ENCODE peak calls at places on chromosome 19, in six cellular contexts. One of them, this sample, is unnamed. For H3K36me3, the result is how much of the 10 kb centered on the place peaks cover.

GRCh38 chr19:5941673-5942072 is 27.6 kb downstream of the CAPS start:
- DNase-seq in IMR-90: no peak
- DNase-seq in mesendoderm: no peak
- DNase-seq in H1: no peak
- DNase-seq in neuronal stem cell: no peak
- DNase-seq in trophoblast cell: no peak
- DNase-seq in this sample: no peak

GRCh38 chr19:16386619-16387240 is 62.1 kb downstream of the KLF2 start:
- DNase-seq in IMR-90: peak
- DNase-seq in mesendoderm: peak
- DNase-seq in H1: no peak
- DNase-seq in neuronal stem cell: peak
- DNase-seq in trophoblast cell: no peak
- DNase-seq in this sample: peak

GRCh38 chr19:33293255-33294057 is 8.9 kb downstream of the CEBPA start:
- DNase-seq in IMR-90: peak
- DNase-seq in mesendoderm: no peak
- DNase-seq in H1: no peak
- DNase-seq in neuronal stem cell: no peak
- DNase-seq in trophoblast cell: peak
- DNase-seq in this sample: peak

GRCh38 chr19:54208784-54209057 is 8.1 kb downstream of the RPS9 start:
- DNase-seq in IMR-90: no peak
- DNase-seq in mesendoderm: peak
- DNase-seq in H1: no peak
- DNase-seq in neuronal stem cell: no peak
- DNase-seq in trophoblast cell: no peak
- DNase-seq in this sample: peak

GRCh38 chr19:45539460-45539859 is 32.2 kb downstream of the VASP start:
- DNase-seq in IMR-90: no peak
- DNase-seq in mesendoderm: no peak
- DNase-seq in H1: no peak
- DNase-seq in neuronal stem cell: no peak
- DNase-seq in trophoblast cell: no peak
- DNase-seq in this sample: no peak

GRCh38 chr19:32404939-32405430 is 585 bp upstream of the DPY19L3 start:
- DNase-seq in IMR-90: peak
- DNase-seq in mesendoderm: no peak
- DNase-seq in H1: peak
- DNase-seq in neuronal stem cell: no peak
- DNase-seq in trophoblast cell: peak
- DNase-seq in this sample: no peak

GRCh38 chr19:38949580-38950367 is 19.0 kb downstream of the MRPS12 start:
- DNase-seq in IMR-90: peak
- DNase-seq in mesendoderm: peak
- DNase-seq in H1: peak
- DNase-seq in neuronal stem cell: peak
- DNase-seq in trophoblast cell: peak
- DNase-seq in this sample: peak

GRCh38 chr19:6800991-6801396 is 28.5 kb downstream of the VAV1 start:
- DNase-seq in IMR-90: peak
- DNase-seq in mesendoderm: peak
- DNase-seq in H1: no peak
- DNase-seq in neuronal stem cell: no peak
- DNase-seq in trophoblast cell: no peak
- DNase-seq in this sample: no peak

GRCh38 chr19:13621413-13621812 is 115.1 kb upstream of the CACNA1A start:
- DNase-seq in IMR-90: peak
- DNase-seq in mesendoderm: peak
- DNase-seq in H1: no peak
- DNase-seq in neuronal stem cell: no peak
- DNase-seq in trophoblast cell: peak
- DNase-seq in this sample: peak

GRCh38 chr19:14472202-14472961 is 2.8 kb downstream of the PTGER1 start:
- DNase-seq in IMR-90: peak
- DNase-seq in mesendoderm: peak
- DNase-seq in H1: peak
- DNase-seq in neuronal stem cell: peak
- DNase-seq in trophoblast cell: peak
- DNase-seq in this sample: peak

GRCh38 chr19:542173-542866 is 1.5 kb upstream of the GZMM start:
- DNase-seq in IMR-90: no peak
- DNase-seq in mesendoderm: no peak
- DNase-seq in H1: no peak
- DNase-seq in neuronal stem cell: no peak
- DNase-seq in trophoblast cell: no peak
- DNase-seq in this sample: no peak

GRCh38 chr19:10086032-10086903 is at the start of gene SHFL:
- DNase-seq in IMR-90: peak
- DNase-seq in mesendoderm: no peak
- DNase-seq in H1: peak
- DNase-seq in neuronal stem cell: peak
- DNase-seq in trophoblast cell: no peak
- DNase-seq in this sample: peak

GRCh38 chr19:18541258-18541991 is 1.9 kb downstream of the FKBP8 start:
- DNase-seq in IMR-90: no peak
- DNase-seq in mesendoderm: no peak
- DNase-seq in H1: no peak
- DNase-seq in neuronal stem cell: no peak
- DNase-seq in trophoblast cell: peak
- DNase-seq in this sample: peak

GRCh38 chr19:38569368-38569983 is 48.3 kb downstream of the MAP4K1 start:
- DNase-seq in IMR-90: no peak
- DNase-seq in mesendoderm: peak
- DNase-seq in H1: no peak
- DNase-seq in neuronal stem cell: no peak
- DNase-seq in trophoblast cell: no peak
- DNase-seq in this sample: no peak

GRCh38 chr19:54893406-54893805 is 12.5 kb upstream of the NCR1 start:
- DNase-seq in IMR-90: no peak
- DNase-seq in mesendoderm: peak
- DNase-seq in H1: peak
- DNase-seq in neuronal stem cell: no peak
- DNase-seq in trophoblast cell: peak
- DNase-seq in this sample: no peak

GRCh38 chr19:13153627-13154240 is 3.5 kb downstream of the IER2 start:
- DNase-seq in IMR-90: no peak
- DNase-seq in mesendoderm: peak
- DNase-seq in H1: no peak
- DNase-seq in neuronal stem cell: peak
- DNase-seq in trophoblast cell: no peak
- DNase-seq in this sample: no peak

GRCh38 chr19:17843908-17844490 is 3.8 kb downstream of the JAK3 start:
- DNase-seq in IMR-90: no peak
- DNase-seq in mesendoderm: no peak
- DNase-seq in H1: no peak
- DNase-seq in neuronal stem cell: no peak
- DNase-seq in trophoblast cell: no peak
- DNase-seq in this sample: no peak

GRCh38 chr19:45075215-45076028 is 856 bp downstream of the ZNF296 start:
- DNase-seq in IMR-90: no peak
- DNase-seq in mesendoderm: peak
- DNase-seq in H1: peak
- DNase-seq in neuronal stem cell: no peak
- DNase-seq in trophoblast cell: no peak
- DNase-seq in this sample: no peak

GRCh38 chr19:4981681-4981958 is 12.7 kb downstream of the KDM4B start:
- DNase-seq in IMR-90: no peak
- DNase-seq in mesendoderm: no peak
- DNase-seq in H1: no peak
- DNase-seq in neuronal stem cell: no peak
- DNase-seq in trophoblast cell: no peak
- DNase-seq in this sample: no peak

GRCh38 chr19:13404236-13404635 is 102.0 kb downstream of the CACNA1A start:
- DNase-seq in IMR-90: no peak
- DNase-seq in mesendoderm: no peak
- DNase-seq in H1: no peak
- DNase-seq in neuronal stem cell: no peak
- DNase-seq in trophoblast cell: no peak
- DNase-seq in this sample: no peak

GRCh38 chr19:14478113-14478545 is 3.0 kb upstream of the PTGER1 start:
- DNase-seq in IMR-90: no peak
- DNase-seq in mesendoderm: no peak
- DNase-seq in H1: no peak
- DNase-seq in neuronal stem cell: no peak
- DNase-seq in trophoblast cell: no peak
- DNase-seq in this sample: no peak

GRCh38 chr19:1181606-1182005 is 7.5 kb upstream of the SBNO2 start:
- DNase-seq in IMR-90: no peak
- DNase-seq in mesendoderm: peak
- DNase-seq in H1: no peak
- DNase-seq in neuronal stem cell: no peak
- DNase-seq in trophoblast cell: peak
- DNase-seq in this sample: no peak

GRCh38 chr19:40262422-40262821 is 22.7 kb downstream of the AKT2 start:
- DNase-seq in IMR-90: no peak
- DNase-seq in mesendoderm: no peak
- DNase-seq in H1: no peak
- DNase-seq in neuronal stem cell: no peak
- DNase-seq in trophoblast cell: peak
- DNase-seq in this sample: no peak

DNA sequence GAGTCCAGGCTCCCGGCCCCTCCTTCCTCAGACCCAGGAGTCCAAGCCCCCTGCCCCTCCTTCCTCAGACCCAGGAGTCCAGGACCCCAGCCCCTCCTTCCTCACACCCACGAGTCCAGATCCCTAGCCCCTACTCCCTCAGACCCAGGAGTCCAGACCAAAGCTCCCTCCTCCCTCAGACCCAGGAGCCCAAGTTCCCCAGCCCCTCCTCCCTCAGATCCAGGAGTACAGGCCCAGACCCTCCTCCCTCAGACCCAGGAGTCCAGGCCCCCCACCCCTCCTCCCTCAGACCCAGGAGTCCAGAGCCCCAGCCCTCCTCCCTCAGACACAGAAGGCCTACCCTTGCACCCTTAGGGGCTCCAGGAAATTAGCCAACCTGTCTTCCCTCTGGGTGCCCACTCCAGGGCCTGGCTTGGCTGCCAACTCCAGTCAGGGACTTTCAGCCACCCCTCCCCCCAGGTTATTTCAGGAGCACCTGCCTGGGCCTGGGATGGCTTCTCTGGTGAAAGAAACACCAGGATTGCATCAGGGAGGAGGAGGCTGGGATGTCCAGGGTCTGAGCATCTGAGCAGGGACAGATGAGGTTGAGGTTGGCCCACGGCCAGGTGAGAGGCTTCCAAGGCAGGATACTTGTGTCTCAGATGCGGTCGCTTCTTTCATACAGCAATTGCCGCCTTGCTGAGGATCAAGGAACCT is at the start of gene FGF21:
- DNase-seq in IMR-90: no peak
- DNase-seq in mesendoderm: peak
- DNase-seq in H1: no peak
- DNase-seq in neuronal stem cell: no peak
- DNase-seq in trophoblast cell: no peak
- DNase-seq in this sample: no peak
- H2AK5ac ChIP-seq in IMR-90: no peak
- H2AK5ac ChIP-seq in mesendoderm: no peak
- H2AK5ac ChIP-seq in H1: peak
- H2AK5ac ChIP-seq in neuronal stem cell: peak
- H2AK5ac ChIP-seq in trophoblast cell: no peak
- H2AK5ac ChIP-seq in this sample: no peak

GRCh38 chr19:11091343-11092153 is 2.3 kb downstream of the LDLR start:
- DNase-seq in IMR-90: peak
- DNase-seq in mesendoderm: peak
- DNase-seq in H1: no peak
- DNase-seq in neuronal stem cell: no peak
- DNase-seq in trophoblast cell: peak
- DNase-seq in this sample: peak

GRCh38 chr19:11088508-11089253 is 582 bp upstream of the LDLR start:
- DNase-seq in IMR-90: no peak
- DNase-seq in mesendoderm: no peak
- DNase-seq in H1: no peak
- DNase-seq in neuronal stem cell: no peak
- DNase-seq in trophoblast cell: no peak
- DNase-seq in this sample: peak

GRCh38 chr19:11090264-11091032 is 1.2 kb downstream of the LDLR start:
- DNase-seq in IMR-90: peak
- DNase-seq in mesendoderm: peak
- DNase-seq in H1: peak
- DNase-seq in neuronal stem cell: peak
- DNase-seq in trophoblast cell: peak
- DNase-seq in this sample: peak

GRCh38 chr19:11087870-11088507 is 1.3 kb upstream of the LDLR start:
- DNase-seq in IMR-90: no peak
- DNase-seq in mesendoderm: no peak
- DNase-seq in H1: no peak
- DNase-seq in neuronal stem cell: no peak
- DNase-seq in trophoblast cell: no peak
- DNase-seq in this sample: no peak

GRCh38 chr19:11089254-11090013 is at the start of gene LDLR:
- DNase-seq in IMR-90: peak
- DNase-seq in mesendoderm: peak
- DNase-seq in H1: peak
- DNase-seq in neuronal stem cell: peak
- DNase-seq in trophoblast cell: peak
- DNase-seq in this sample: peak
- H3K4ac ChIP-seq in IMR-90: peak
- H3K4ac ChIP-seq in mesendoderm: peak
- H3K4ac ChIP-seq in H1: peak
- H3K4ac ChIP-seq in neuronal stem cell: no peak
- H3K4ac ChIP-seq in trophoblast cell: peak
- H3K4ac ChIP-seq in this sample: peak

DNA sequence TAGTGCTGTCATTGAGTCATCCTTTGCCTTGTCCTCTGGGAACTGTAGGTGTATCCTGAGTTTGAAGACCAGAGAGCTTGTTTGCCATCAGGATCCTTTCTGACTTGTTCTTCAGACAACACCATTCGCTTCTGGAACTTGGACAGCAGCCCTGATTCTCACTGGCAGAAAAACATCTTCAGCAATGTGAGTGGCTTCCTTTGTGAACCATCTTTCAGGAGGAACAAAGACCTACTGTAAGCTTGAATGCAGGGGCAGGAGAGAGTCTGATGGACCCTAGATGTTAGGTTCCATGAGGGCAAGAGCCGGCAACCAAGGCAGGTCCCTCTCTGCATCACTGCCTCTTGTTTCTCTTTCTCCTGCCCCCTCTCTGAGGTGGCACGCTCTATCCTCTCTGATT is 26.7 kb downstream of the WDR62 start:
- DNase-seq in IMR-90: peak
- DNase-seq in mesendoderm: no peak
- DNase-seq in H1: no peak
- DNase-seq in neuronal stem cell: no peak
- DNase-seq in trophoblast cell: no peak
- DNase-seq in this sample: no peak
- H3K36me3 ChIP-seq in IMR-90: under half
- H3K36me3 ChIP-seq in mesendoderm: under half
- H3K36me3 ChIP-seq in H1: under half
- H3K36me3 ChIP-seq in neuronal stem cell: half or more
- H3K36me3 ChIP-seq in trophoblast cell: under half
- H3K36me3 ChIP-seq in this sample: under half

DNA sequence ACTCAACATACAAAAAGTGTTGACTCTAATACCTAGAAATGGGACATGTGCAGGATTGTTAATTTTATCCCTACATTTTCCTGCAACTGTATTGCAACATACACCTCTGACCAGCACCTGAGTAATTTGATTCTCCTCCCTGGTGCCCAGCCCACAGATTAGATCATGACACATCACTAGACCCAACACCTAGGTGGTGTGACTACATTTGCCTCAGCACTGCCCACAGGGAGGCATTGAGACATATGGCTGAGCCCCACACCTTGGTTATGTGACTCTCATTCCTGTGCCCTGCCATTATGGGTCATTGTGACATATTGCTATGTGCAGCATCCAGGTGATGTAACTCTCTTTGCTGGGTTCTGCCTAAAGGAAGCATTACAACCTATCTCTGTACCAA is 13.2 kb upstream of the ZNF254 start:
- DNase-seq in IMR-90: no peak
- DNase-seq in mesendoderm: no peak
- DNase-seq in H1: no peak
- DNase-seq in neuronal stem cell: no peak
- DNase-seq in trophoblast cell: peak
- DNase-seq in this sample: no peak
- H2AK5ac ChIP-seq in IMR-90: no peak
- H2AK5ac ChIP-seq in mesendoderm: no peak
- H2AK5ac ChIP-seq in H1: no peak
- H2AK5ac ChIP-seq in neuronal stem cell: no peak
- H2AK5ac ChIP-seq in trophoblast cell: no peak
- H2AK5ac ChIP-seq in this sample: no peak

This sample was measured in mesenchymal stem cell.